ENCODE peak calls at places on chromosome 17, in four cellular contexts. V is CD8-positive, alpha-beta memory T cell; M is activated CD8-positive, alpha-beta T cell treated with anti-CD3 and anti-CD28 coated beads for 36 hours; J is T-helper 2 cell. C is an unnamed sample.

GRCh38 chr17:6523330-6523729 is 33.0 kb downstream of the PITPNM3 start:
- DNase-seq in V (no peak), M (no peak), J (no peak), C (no peak)

GRCh38 chr17:32100971-32101631 is 41.2 kb upstream of the RHOT1 start:
- DNase-seq in V (no peak), M (no peak), J (no peak), C (no peak)

GRCh38 chr17:82505296-82505695 is 14.2 kb upstream of the FOXK2 start:
- DNase-seq in V (no peak), M (no peak), J (no peak), C (no peak)

GRCh38 chr17:79800325-79801155 is 3.7 kb upstream of the CBX8 start:
- DNase-seq in V (no peak), M (peak; percentile 87), J (no peak), C (peak; percentile 32)

GRCh38 chr17:33291248-33292183 is 1.6 kb downstream of the ASIC2 start:
- DNase-seq in V (no peak), M (no peak), J (no peak), C (no peak)

GRCh38 chr17:41792835-41793748 is 6.6 kb upstream of the JUP start:
- DNase-seq in V (no peak), M (peak; percentile 23), J (no peak), C (no peak)

GRCh38 chr17:66850692-66851091 is 15.8 kb downstream of the CACNG5 start:
- DNase-seq in V (no peak), M (no peak), J (no peak), C (no peak)

GRCh38 chr17:304461-304860 is 48.1 kb downstream of the RPH3AL start:
- DNase-seq in V (peak; percentile 18), M (no peak), J (no peak), C (no peak)

GRCh38 chr17:8479431-8479947 is 43.8 kb downstream of the NDEL1 start:
- DNase-seq in V (no peak), M (no peak), J (no peak), C (no peak)

GRCh38 chr17:60087882-60088669 is 9.4 kb upstream of the HEATR6 start:
- DNase-seq in V (no peak), M (no peak), J (no peak), C (no peak)

GRCh38 chr17:61400058-61400785 is 579 bp downstream of the TBX2 start:
- DNase-seq in V (no peak), M (no peak), J (no peak), C (no peak)

GRCh38 chr17:9322298-9322697 is 253.3 kb downstream of the STX8 start:
- DNase-seq in V (no peak), M (no peak), J (no peak), C (no peak)

GRCh38 chr17:57475786-57476185 is 219.5 kb downstream of the MSI2 start:
- DNase-seq in V (no peak), M (no peak), J (no peak), C (no peak)

GRCh38 chr17:81843713-81844326 is 9.0 kb upstream of the PPP1R27 start:
- DNase-seq in V (no peak), M (no peak), J (no peak), C (no peak)

GRCh38 chr17:69471406-69471805 is 56.9 kb downstream of the MAP2K6 start:
- DNase-seq in V (no peak), M (no peak), J (no peak), C (no peak)

GRCh38 chr17:57899822-57900221 is 50.0 kb upstream of the MRPS23 start:
- DNase-seq in V (no peak), M (no peak), J (no peak), C (no peak)

GRCh38 chr17:47973541-47973940 is 2.6 kb downstream of the CDK5RAP3 start:
- DNase-seq in V (no peak), M (no peak), J (no peak), C (no peak)

GRCh38 chr17:49210158-49211029 is at the start of the genes ABI3 and GNGT2:
- DNase-seq in V (peak; percentile 78), M (peak; percentile 85), J (peak; percentile 68), C (peak; percentile 75)

GRCh38 chr17:31740611-31741082 is 118.4 kb downstream of the COPRS start:
- DNase-seq in V (no peak), M (no peak), J (no peak), C (no peak)

GRCh38 chr17:56595831-56596740 is 2.6 kb downstream of the NOG start:
- DNase-seq in V (no peak), M (peak; percentile 70), J (no peak), C (no peak)

GRCh38 chr17:59892251-59892848 is 393 bp downstream of the TUBD1 start:
- DNase-seq in V (no peak), M (no peak), J (peak; percentile 4), C (no peak)

GRCh38 chr17:59154335-59154720 is 658 bp downstream of the SKA2 start:
- DNase-seq in V (peak; percentile 59), M (peak; percentile 59), J (peak; percentile 21), C (peak; percentile 34)

GRCh38 chr17:61400786-61401279 is 1.2 kb downstream of the TBX2 start:
- DNase-seq in V (no peak), M (no peak), J (no peak), C (no peak)

C was measured in immature natural killer cell.